ENCODE peak calls at places on chromosomes 5 and 9, in six cellular contexts. I is Ammon's horn, B is fibroblast of the aortic adventitia, T is NCI-H2081, Q is cardiac fibroblast, M is SW480. A is an unnamed sample.

GRCh38 chr5:136776022-136776927 is 410.9 kb upstream of the TRPC7 start:
- DNase-seq in I (no peak), B (peak; percentile 12), T (no peak), Q (peak; percentile 36), M (no peak), A (no peak)

GRCh38 chr9:110769667-110770066 is 101.1 kb downstream of the MUSK start:
- DNase-seq in I (no peak), B (peak; percentile 50), T (no peak), Q (no peak), M (peak; percentile 20), A (no peak)

GRCh38 chr5:84303315-84303714 is 81.4 kb downstream of the EDIL3 start:
- DNase-seq in I (no peak), B (peak; percentile 72), T (no peak), Q (peak; percentile 61), M (no peak), A (no peak)

GRCh38 chr9:2709645-2710101 is 7.6 kb upstream of the KCNV2 start:
- DNase-seq in I (no peak), B (no peak), T (no peak), Q (peak; percentile 9), M (no peak), A (no peak)

GRCh38 chr5:6705088-6705487 is 8.1 kb upstream of the TENT4A start:
- DNase-seq in I (no peak), B (no peak), T (no peak), Q (no peak), M (no peak), A (no peak)

GRCh38 chr5:14873093-14873492 is 1.5 kb upstream of the ANKH start:
- DNase-seq in I (no peak), B (no peak), T (no peak), Q (no peak), M (no peak), A (no peak)

GRCh38 chr5:399296-400281 is 43.4 kb upstream of the EXOC3 start:
- DNase-seq in I (peak; percentile 56), B (peak; percentile 97), T (peak; percentile 100), Q (peak; percentile 95), M (peak; percentile 98), A (peak; percentile 65)

GRCh38 chr9:84668204-84669007 is 1.1 kb upstream of the NTRK2 start:
- DNase-seq in I (peak; percentile 86), B (peak; percentile 35), T (peak; percentile 85), Q (peak; percentile 58), M (peak; percentile 83), A (peak; percentile 53)

GRCh38 chr5:156399323-156399722 is 72.4 kb downstream of the SGCD start:
- DNase-seq in I (no peak), B (no peak), T (no peak), Q (no peak), M (no peak), A (no peak)

GRCh38 chr5:74378464-74378863 is 262.1 kb downstream of the ENC1 start:
- DNase-seq in I (no peak), B (peak; percentile 54), T (no peak), Q (no peak), M (no peak), A (no peak)

GRCh38 chr9:137710751-137711150 is 91.9 kb downstream of the EHMT1 start:
- DNase-seq in I (no peak), B (no peak), T (no peak), Q (no peak), M (no peak), A (no peak)

GRCh38 chr9:97958812-97959511 is 21.0 kb upstream of the HEMGN start:
- DNase-seq in I (peak; percentile 30), B (peak; percentile 13), T (no peak), Q (peak; percentile 49), M (no peak), A (no peak)

GRCh38 chr9:89576404-89576824 is 28.4 kb upstream of the GADD45G start:
- DNase-seq in I (peak; percentile 24), B (peak; percentile 66), T (no peak), Q (peak; percentile 58), M (peak; percentile 14), A (no peak)

GRCh38 chr5:8726383-8727036 is 819.4 kb downstream of the SEMA5A start:
- DNase-seq in I (no peak), B (no peak), T (no peak), Q (no peak), M (no peak), A (no peak)

GRCh38 chr9:132412089-132412488 is 2.1 kb downstream of the CFAP77 start:
- DNase-seq in I (no peak), B (no peak), T (peak; percentile 21), Q (peak; percentile 35), M (peak; percentile 34), A (no peak)

GRCh38 chr5:31194892-31195291 is 1.4 kb downstream of the CDH6 start:
- DNase-seq in I (no peak), B (no peak), T (no peak), Q (peak; percentile 15), M (no peak), A (no peak)

GRCh38 chr5:1251678-1252580 is 26.7 kb downstream of the SLC6A18 start:
- DNase-seq in I (no peak), B (no peak), T (no peak), Q (no peak), M (no peak), A (no peak)

GRCh38 chr5:138978085-138978484 is 103.0 kb upstream of the LRRTM2 start:
- DNase-seq in I (no peak), B (peak; percentile 46), T (no peak), Q (peak; percentile 43), M (no peak), A (no peak)

GRCh38 chr5:96279796-96280542 is 153.1 kb downstream of the PCSK1 start:
- DNase-seq in I (no peak), B (peak; percentile 28), T (no peak), Q (peak; percentile 91), M (peak; percentile 60), A (no peak)

GRCh38 chr5:101995585-101995984 is 300.5 kb downstream of the SLCO4C1 start:
- DNase-seq in I (no peak), B (no peak), T (no peak), Q (no peak), M (no peak), A (no peak)

GRCh38 chr5:179267671-179268071 is 77.6 kb downstream of the ADAMTS2 start:
- DNase-seq in I (no peak), B (no peak), T (no peak), Q (no peak), M (no peak), A (no peak)

GRCh38 chr9:132242621-132243155 is 80.8 kb downstream of the NTNG2 start:
- DNase-seq in I (no peak), B (no peak), T (no peak), Q (no peak), M (no peak), A (no peak)

GRCh38 chr5:111680737-111681413 is 76.1 kb downstream of the NREP start:
- DNase-seq in I (no peak), B (peak; percentile 99), T (peak; percentile 63), Q (peak; percentile 97), M (peak; percentile 51), A (no peak)

GRCh38 chr5:167852515-167852914 is 438.9 kb upstream of the WWC1 start:
- DNase-seq in I (no peak), B (no peak), T (no peak), Q (no peak), M (no peak), A (no peak)

GRCh38 chr9:98121096-98121495 is 2.1 kb upstream of the TRIM14 start:
- DNase-seq in I (no peak), B (no peak), T (no peak), Q (peak; percentile 26), M (no peak), A (no peak)

GRCh38 chr9:92807757-92808725 is 43.4 kb upstream of the BICD2 start:
- DNase-seq in I (no peak), B (no peak), T (peak; percentile 17), Q (no peak), M (peak; percentile 38), A (no peak)

GRCh38 chr5:51433052-51433710 is 49.9 kb downstream of the ISL1 start:
- DNase-seq in I (no peak), B (no peak), T (no peak), Q (no peak), M (peak; percentile 63), A (no peak)

GRCh38 chr5:1881273-1881586 is 1.5 kb downstream of the IRX4 start:
- DNase-seq in I (no peak), B (peak; percentile 16), T (no peak), Q (no peak), M (peak; percentile 40), A (no peak)

GRCh38 chr9:117697046-117697445 is 7.2 kb upstream of the TLR4 start:
- DNase-seq in I (no peak), B (no peak), T (no peak), Q (no peak), M (no peak), A (no peak)

A was measured in GM18507.